ENCODE peak calls at places on chromosome 9, in six cellular contexts. B, K, H, U, Z and I are unnamed samples.

GRCh38 chr9:304106-304505 is 89.4 kb downstream of the DOCK8 start:
- DNase-seq in B (no peak), K (no peak), H (no peak), U (no peak), Z (no peak), I (no peak)

GRCh38 chr9:33331411-33331891 is 41.1 kb downstream of the NFX1 start:
- DNase-seq in B (no peak), K (no peak), H (no peak), U (no peak), Z (no peak), I (no peak)

GRCh38 chr9:122779181-122779580 is 9.6 kb upstream of the OR5C1 start:
- DNase-seq in B (no peak), K (no peak), H (no peak), U (no peak), Z (no peak), I (no peak)

GRCh38 chr9:137217276-137218211 is 4.5 kb downstream of the RNF208 start:
- DNase-seq in B (peak; percentile 94), K (peak; percentile 88), H (peak; percentile 88), U (no peak), Z (peak; percentile 96), I (peak; percentile 42)

GRCh38 chr9:101566904-101567724 is 27.7 kb downstream of the PPP3R2 start:
- DNase-seq in B (no peak), K (peak; percentile 31), H (peak; percentile 44), U (no peak), Z (peak; percentile 44), I (peak; percentile 24)

GRCh38 chr9:115292584-115293271 is 174.8 kb upstream of the TNC start:
- DNase-seq in B (no peak), K (no peak), H (peak; percentile 10), U (no peak), Z (no peak), I (no peak)

GRCh38 chr9:33719581-33720374 is 75.6 kb upstream of the PRSS3 start:
- DNase-seq in B (peak; percentile 18), K (peak; percentile 79), H (peak; percentile 58), U (no peak), Z (peak; percentile 24), I (peak; percentile 50)

GRCh38 chr9:26744362-26744965 is 148.1 kb downstream of the CAAP1 start:
- DNase-seq in B (no peak), K (no peak), H (no peak), U (no peak), Z (no peak), I (no peak)

GRCh38 chr9:107734231-107735014 is 244.9 kb upstream of the KLF4 start:
- DNase-seq in B (no peak), K (no peak), H (no peak), U (no peak), Z (peak; percentile 66), I (no peak)

GRCh38 chr9:124660341-124660801 is 110.7 kb downstream of the NR6A1 start:
- DNase-seq in B (no peak), K (no peak), H (peak; percentile 13), U (no peak), Z (peak; percentile 48), I (peak; percentile 28)

GRCh38 chr9:110104201-110104845 is 103.6 kb downstream of the C9orf152 start:
- DNase-seq in B (no peak), K (no peak), H (peak; percentile 70), U (no peak), Z (no peak), I (no peak)

GRCh38 chr9:134564431-134565170 is 77.0 kb upstream of the COL5A1 start:
- DNase-seq in B (no peak), K (no peak), H (no peak), U (no peak), Z (no peak), I (no peak)

GRCh38 chr9:95131023-95131943 is 186.2 kb downstream of the FANCC start:
- DNase-seq in B (peak; percentile 76), K (peak; percentile 75), H (peak; percentile 80), U (peak; percentile 45), Z (peak; percentile 76), I (peak; percentile 79)

GRCh38 chr9:123346026-123346425 is 10.0 kb upstream of the CRB2 start:
- DNase-seq in B (no peak), K (no peak), H (no peak), U (no peak), Z (no peak), I (no peak)

GRCh38 chr9:135692410-135692809 is 6.9 kb downstream of the SOHLH1 start:
- DNase-seq in B (no peak), K (no peak), H (no peak), U (no peak), Z (peak; percentile 81), I (no peak)

GRCh38 chr9:130343445-130343918 is 77.9 kb downstream of the HMCN2 start:
- DNase-seq in B (no peak), K (peak; percentile 89), H (peak; percentile 58), U (no peak), Z (peak; percentile 48), I (peak; percentile 70)
- TF ChIP-seq CTCF in B (peak; percentile 11), K (peak; percentile 87), H (peak; percentile 74), U (peak; percentile 79), Z (peak; percentile 97), I (peak; percentile 85)

GRCh38 chr9:79579624-79580023 is 7.9 kb downstream of the TLE4 start:
- DNase-seq in B (no peak), K (no peak), H (no peak), U (no peak), Z (no peak), I (no peak)
- TF ChIP-seq CTCF in B (no peak), K (no peak), H (no peak), U (no peak), Z (no peak), I (no peak)

DNA sequence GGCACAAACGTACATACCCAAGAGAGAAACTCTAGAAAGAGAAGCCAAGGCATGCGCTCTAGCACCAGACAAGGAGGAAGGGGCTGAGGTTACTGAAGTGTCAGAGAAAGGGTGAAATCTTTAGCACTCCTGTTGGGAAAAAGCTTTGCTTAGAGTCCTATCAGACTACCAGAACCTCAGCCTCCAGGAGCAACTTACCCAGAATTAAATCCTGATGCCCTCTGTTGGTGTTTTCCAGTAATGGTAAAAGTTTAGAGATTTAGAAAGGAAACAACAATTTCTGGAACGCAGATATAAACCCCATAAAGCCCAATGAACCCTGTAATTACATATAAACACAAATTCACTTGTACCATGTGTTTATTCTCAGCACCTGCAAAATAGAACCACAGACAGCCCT is 33.2 kb upstream of the ASTN2 start:
- DNase-seq in B (no peak), K (no peak), H (no peak), U (no peak), Z (no peak), I (no peak)
- TF ChIP-seq CTCF in B (peak; percentile 27), K (no peak), H (no peak), U (no peak), Z (no peak), I (no peak)

GRCh38 chr9:128101690-128102089 is 25.8 kb downstream of the PTGES2 start:
- DNase-seq in B (no peak), K (no peak), H (no peak), U (no peak), Z (no peak), I (no peak)
- TF ChIP-seq CTCF in B (no peak), K (no peak), H (no peak), U (no peak), Z (no peak), I (no peak)